ENCODE peak calls at places on chromosomes 4 and X, in ten cellular contexts. L, A, E, X, Y, M, Q, V, G and Z are unnamed samples.

GRCh38 chr4:163606885-163607284 is 112.4 kb downstream of the TMA16 start:
- DNase-seq in L (no peak), A (no peak), E (no peak), X (no peak), Y (no peak), M (no peak), Q (no peak), V (no peak), G (no peak), Z (no peak)

GRCh38 chr4:56112377-56112776 is 163.6 kb downstream of the CEP135 start:
- DNase-seq in L (no peak), A (no peak), E (no peak), X (no peak), Y (no peak), M (no peak), Q (no peak), V (no peak), G (no peak), Z (no peak)

GRCh38 chr4:185210102-185210981 is 944 bp downstream of the SNX25 start:
- DNase-seq in L (peak), A (peak), E (peak), X (peak), Y (peak), M (peak), Q (peak), V (no peak), G (peak), Z (peak)

GRCh38 chr4:75841641-75842520 is 60.4 kb downstream of the PPEF2 start:
- DNase-seq in L (no peak), A (peak), E (no peak), X (no peak), Y (no peak), M (no peak), Q (peak), V (no peak), G (no peak), Z (no peak)

GRCh38 chr4:56821394-56822263 is at the start of gene SPINK2:
- DNase-seq in L (no peak), A (peak), E (peak), X (peak), Y (peak), M (peak), Q (peak), V (no peak), G (no peak), Z (peak)

GRCh38 chr4:173413043-173413442 is 14.1 kb upstream of the SCRG1 start:
- DNase-seq in L (peak), A (no peak), E (no peak), X (no peak), Y (no peak), M (no peak), Q (no peak), V (peak), G (peak), Z (no peak)

GRCh38 chrX:151151668-151152267 is 24.6 kb upstream of the GPR50 start:
- DNase-seq in L (peak), A (peak), E (peak), X (no peak), Y (peak), M (no peak), Q (peak), V (peak), G (peak), Z (peak)

GRCh38 chr4:166169111-166169510 is 296.1 kb downstream of the TLL1 start:
- DNase-seq in L (peak), A (no peak), E (no peak), X (no peak), Y (no peak), M (no peak), Q (no peak), V (no peak), G (peak), Z (no peak)

GRCh38 chr4:158715787-158716186 is 7.4 kb downstream of the PPID start:
- DNase-seq in L (no peak), A (no peak), E (no peak), X (no peak), Y (no peak), M (no peak), Q (no peak), V (no peak), G (no peak), Z (no peak)

GRCh38 chrX:371907-372306 is 14.8 kb downstream of the PPP2R3B start:
- DNase-seq in L (no peak), A (no peak), E (no peak), X (peak), Y (no peak), M (no peak), Q (no peak), V (no peak), G (no peak), Z (no peak)

GRCh38 chrX:69027181-69028005 is 137.9 kb downstream of the PJA1 start:
- DNase-seq in L (peak), A (peak), E (no peak), X (no peak), Y (no peak), M (no peak), Q (no peak), V (peak), G (peak), Z (no peak)

GRCh38 chr4:153258750-153259149 is 54.5 kb downstream of the TRIM2 start:
- DNase-seq in L (no peak), A (no peak), E (no peak), X (no peak), Y (no peak), M (no peak), Q (no peak), V (no peak), G (no peak), Z (no peak)